ENCODE peak calls at places on chromosomes 16 and 17, in ten cellular contexts. One of them, this sample, is unnamed.

GRCh38 chr17:48927978-48928716 is 16.5 kb downstream of the SNF8 start:
- ATAC-seq in body of pancreas: no peak
- ATAC-seq in heart left ventricle: no peak
- ATAC-seq in K562: peak; percentile 25
- ATAC-seq in upper lobe of left lung: no peak
- ATAC-seq in HCT116: no peak
- ATAC-seq in A549: no peak
- ATAC-seq in GM12878: no peak
- ATAC-seq in HepG2: peak; percentile 2
- ATAC-seq in right lobe of liver: no peak
- ATAC-seq in this sample: no peak

GRCh38 chr16:19479302-19479721 is 42.6 kb downstream of the GDE1 start:
- ATAC-seq in body of pancreas: no peak
- ATAC-seq in heart left ventricle: no peak
- ATAC-seq in K562: no peak
- ATAC-seq in upper lobe of left lung: no peak
- ATAC-seq in HCT116: no peak
- ATAC-seq in A549: no peak
- ATAC-seq in GM12878: no peak
- ATAC-seq in HepG2: peak; percentile 73
- ATAC-seq in right lobe of liver: no peak
- ATAC-seq in this sample: no peak

GRCh38 chr17:689556-690247 is 24.9 kb downstream of the VPS53 start:
- ATAC-seq in body of pancreas: no peak
- ATAC-seq in heart left ventricle: no peak
- ATAC-seq in K562: no peak
- ATAC-seq in upper lobe of left lung: no peak
- ATAC-seq in HCT116: no peak
- ATAC-seq in A549: no peak
- ATAC-seq in GM12878: no peak
- ATAC-seq in HepG2: no peak
- ATAC-seq in right lobe of liver: no peak
- ATAC-seq in this sample: no peak

GRCh38 chr17:20066253-20066652 is 57.1 kb downstream of the SPECC1 start:
- ATAC-seq in body of pancreas: peak; percentile 70
- ATAC-seq in heart left ventricle: no peak
- ATAC-seq in K562: no peak
- ATAC-seq in upper lobe of left lung: no peak
- ATAC-seq in HCT116: no peak
- ATAC-seq in A549: peak; percentile 58
- ATAC-seq in GM12878: no peak
- ATAC-seq in HepG2: no peak
- ATAC-seq in right lobe of liver: no peak
- ATAC-seq in this sample: peak; percentile 67

GRCh38 chr16:64391009-64391663 is 730.7 kb downstream of the CDH11 start:
- ATAC-seq in body of pancreas: no peak
- ATAC-seq in heart left ventricle: no peak
- ATAC-seq in K562: no peak
- ATAC-seq in upper lobe of left lung: no peak
- ATAC-seq in HCT116: no peak
- ATAC-seq in A549: peak; percentile 85
- ATAC-seq in GM12878: no peak
- ATAC-seq in HepG2: peak; percentile 75
- ATAC-seq in right lobe of liver: no peak
- ATAC-seq in this sample: no peak

GRCh38 chr17:72163474-72163873 is 42.7 kb downstream of the SOX9 start:
- ATAC-seq in body of pancreas: no peak
- ATAC-seq in heart left ventricle: no peak
- ATAC-seq in K562: no peak
- ATAC-seq in upper lobe of left lung: no peak
- ATAC-seq in HCT116: no peak
- ATAC-seq in A549: no peak
- ATAC-seq in GM12878: no peak
- ATAC-seq in HepG2: no peak
- ATAC-seq in right lobe of liver: no peak
- ATAC-seq in this sample: no peak

GRCh38 chr17:58577696-58578095 is 63.3 kb upstream of the MTMR4 start:
- ATAC-seq in body of pancreas: no peak
- ATAC-seq in heart left ventricle: no peak
- ATAC-seq in K562: peak; percentile 78
- ATAC-seq in upper lobe of left lung: no peak
- ATAC-seq in HCT116: peak; percentile 87
- ATAC-seq in A549: peak; percentile 68
- ATAC-seq in GM12878: peak; percentile 82
- ATAC-seq in HepG2: peak; percentile 35
- ATAC-seq in right lobe of liver: peak; percentile 57
- ATAC-seq in this sample: no peak

GRCh38 chr17:50627782-50628601 is 6.7 kb upstream of the ABCC3 start:
- ATAC-seq in body of pancreas: peak; percentile 25
- ATAC-seq in heart left ventricle: no peak
- ATAC-seq in K562: no peak
- ATAC-seq in upper lobe of left lung: no peak
- ATAC-seq in HCT116: no peak
- ATAC-seq in A549: peak; percentile 44
- ATAC-seq in GM12878: peak; percentile 5
- ATAC-seq in HepG2: peak; percentile 75
- ATAC-seq in right lobe of liver: peak; percentile 80
- ATAC-seq in this sample: no peak

GRCh38 chr16:50769-51591 is 2.4 kb downstream of the POLR3K start:
- ATAC-seq in body of pancreas: no peak
- ATAC-seq in heart left ventricle: no peak
- ATAC-seq in K562: no peak
- ATAC-seq in upper lobe of left lung: no peak
- ATAC-seq in HCT116: no peak
- ATAC-seq in A549: no peak
- ATAC-seq in GM12878: no peak
- ATAC-seq in HepG2: no peak
- ATAC-seq in right lobe of liver: no peak
- ATAC-seq in this sample: no peak

GRCh38 chr16:56231-56927 is 2.8 kb downstream of the SNRNP25 start:
- ATAC-seq in body of pancreas: no peak
- ATAC-seq in heart left ventricle: no peak
- ATAC-seq in K562: no peak
- ATAC-seq in upper lobe of left lung: no peak
- ATAC-seq in HCT116: no peak
- ATAC-seq in A549: no peak
- ATAC-seq in GM12878: no peak
- ATAC-seq in HepG2: no peak
- ATAC-seq in right lobe of liver: no peak
- ATAC-seq in this sample: no peak

GRCh38 chr16:55571-56136 is 2.0 kb downstream of the SNRNP25 start:
- ATAC-seq in body of pancreas: no peak
- ATAC-seq in heart left ventricle: no peak
- ATAC-seq in K562: no peak
- ATAC-seq in upper lobe of left lung: no peak
- ATAC-seq in HCT116: no peak
- ATAC-seq in A549: no peak
- ATAC-seq in GM12878: no peak
- ATAC-seq in HepG2: no peak
- ATAC-seq in right lobe of liver: no peak
- ATAC-seq in this sample: no peak

GRCh38 chr16:54237-54581 is 581 bp downstream of the SNRNP25 start:
- ATAC-seq in body of pancreas: no peak
- ATAC-seq in heart left ventricle: no peak
- ATAC-seq in K562: no peak
- ATAC-seq in upper lobe of left lung: no peak
- ATAC-seq in HCT116: no peak
- ATAC-seq in A549: no peak
- ATAC-seq in GM12878: no peak
- ATAC-seq in HepG2: no peak
- ATAC-seq in right lobe of liver: no peak
- ATAC-seq in this sample: no peak

DNA sequence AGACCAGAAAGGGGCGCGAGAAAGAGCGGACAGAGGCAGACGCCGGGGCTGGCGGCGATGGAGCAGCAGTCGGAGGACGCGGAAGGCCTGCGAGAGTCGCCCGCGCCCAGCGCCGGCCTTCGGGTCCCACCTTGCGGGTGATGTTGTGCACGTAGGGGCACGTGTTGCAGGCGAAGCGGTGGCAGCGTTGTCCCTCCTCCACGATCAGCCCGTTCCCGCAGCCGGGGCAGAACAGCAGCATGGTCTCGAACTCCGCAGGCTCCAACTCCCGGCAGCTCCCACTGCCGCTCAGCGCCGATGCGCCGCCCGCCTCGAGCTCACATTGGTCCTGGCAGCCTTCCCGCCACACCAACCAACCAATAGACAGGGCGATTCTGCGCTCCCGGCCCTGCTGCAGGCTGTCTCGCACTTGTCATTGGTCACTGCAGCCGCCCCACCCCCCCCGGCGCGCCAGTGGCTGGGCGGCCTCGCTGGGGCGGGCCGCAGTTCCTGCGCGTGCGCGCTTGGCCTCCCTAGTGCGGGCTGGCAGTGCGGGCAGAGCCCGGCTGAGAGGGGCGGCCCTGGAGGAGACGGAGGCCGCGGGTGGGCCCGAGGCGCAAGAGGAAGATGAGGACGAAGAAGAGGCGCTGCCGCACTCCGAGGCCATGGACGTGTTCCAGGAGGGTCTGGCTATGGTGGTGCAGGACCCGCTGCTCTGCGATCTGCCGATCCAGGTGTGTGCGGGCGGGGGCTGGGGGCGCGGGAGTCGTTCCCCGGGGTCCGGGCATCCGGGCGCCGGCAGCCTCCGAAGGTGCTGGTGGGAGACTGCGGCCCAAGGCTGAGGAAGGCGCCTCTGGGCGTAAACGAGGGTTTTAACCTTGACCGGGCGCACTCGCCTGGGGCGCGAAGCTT is at the start of the genes POLR3K and SNRNP25:
- ATAC-seq in body of pancreas: peak; percentile 98
- ATAC-seq in heart left ventricle: peak; percentile 96
- ATAC-seq in K562: peak; percentile 97
- ATAC-seq in upper lobe of left lung: peak; percentile 98
- ATAC-seq in HCT116: peak; percentile 94
- ATAC-seq in A549: peak; percentile 96
- ATAC-seq in GM12878: peak; percentile 98
- ATAC-seq in HepG2: peak; percentile 98
- ATAC-seq in right lobe of liver: peak; percentile 97
- ATAC-seq in this sample: peak; percentile 99
- H3K27ac ChIP-seq in body of pancreas: peak within 1 kb of the TSS; percentile 70
- H3K27ac ChIP-seq in heart left ventricle: peak within 1 kb of the TSS; percentile 65
- H3K27ac ChIP-seq in K562: peak within 1 kb of the TSS; percentile 90
- H3K27ac ChIP-seq in upper lobe of left lung: peak within 1 kb of the TSS; percentile 78
- H3K27ac ChIP-seq in HCT116: peak within 1 kb of the TSS; percentile 84
- H3K27ac ChIP-seq in A549: peak within 1 kb of the TSS; percentile 82
- H3K27ac ChIP-seq in GM12878: peak within 1 kb of the TSS; percentile 87
- H3K27ac ChIP-seq in HepG2: peak within 1 kb of the TSS; percentile 93
- H3K27ac ChIP-seq in right lobe of liver: peak within 1 kb of the TSS; percentile 47
- H3K27ac ChIP-seq in this sample: peak within 1 kb of the TSS; percentile 83

DNA sequence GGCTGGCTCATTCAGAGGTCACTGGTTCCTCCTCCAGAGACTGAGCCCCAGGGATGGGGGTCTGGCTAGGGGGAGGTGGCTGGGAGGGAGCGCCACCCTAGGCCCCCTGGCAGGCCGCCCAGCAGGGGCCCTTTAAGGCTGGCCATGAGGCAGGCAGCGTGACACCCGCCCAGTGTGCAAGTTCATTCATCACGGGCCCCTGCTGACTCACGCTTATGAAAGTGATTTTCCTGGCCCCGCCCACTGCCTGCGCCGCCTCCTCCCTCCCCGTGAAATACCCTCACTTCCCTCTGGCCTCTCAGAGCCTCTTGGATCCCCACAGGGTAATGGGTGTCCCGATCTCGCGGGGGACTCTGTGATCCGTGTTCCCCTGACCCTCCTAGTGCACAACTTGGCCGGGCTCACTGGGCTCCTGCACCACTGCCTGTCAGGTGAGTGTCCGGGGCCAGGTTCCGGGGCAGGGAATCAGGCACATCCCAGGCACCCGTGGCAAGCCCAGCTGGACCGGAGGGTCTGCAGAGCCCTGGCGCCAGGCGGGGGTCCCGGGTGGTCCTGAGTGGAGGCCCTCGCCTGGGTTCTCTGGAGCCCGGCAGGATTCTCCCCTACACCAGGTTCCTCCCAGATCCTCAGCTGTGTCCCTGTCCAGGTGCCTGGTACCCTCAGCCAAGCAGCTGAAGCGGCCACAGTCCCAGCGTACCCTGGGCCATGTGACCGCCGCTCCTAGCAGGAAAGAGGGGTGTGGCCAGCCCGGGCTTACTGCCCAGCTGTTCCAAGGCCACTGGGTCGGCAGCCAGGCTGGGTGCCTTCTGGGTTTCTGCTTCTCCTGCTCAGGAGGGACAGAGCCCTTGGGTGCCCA is at the start of gene OSGIN1:
- ATAC-seq in body of pancreas: peak; percentile 90
- ATAC-seq in heart left ventricle: peak; percentile 93
- ATAC-seq in K562: peak; percentile 91
- ATAC-seq in upper lobe of left lung: peak; percentile 95
- ATAC-seq in HCT116: peak; percentile 82
- ATAC-seq in A549: peak; percentile 76
- ATAC-seq in GM12878: peak; percentile 91
- ATAC-seq in HepG2: peak; percentile 87
- ATAC-seq in right lobe of liver: peak; percentile 88
- ATAC-seq in this sample: peak; percentile 94
- TF ChIP-seq POLR2A in body of pancreas: peak; percentile 95
- TF ChIP-seq POLR2A in heart left ventricle: peak; percentile 48
- TF ChIP-seq POLR2A in K562: peak; percentile 93
- TF ChIP-seq POLR2A in upper lobe of left lung: peak; percentile 96
- TF ChIP-seq POLR2A in HCT116: peak; percentile 82
- TF ChIP-seq POLR2A in A549: peak; percentile 96
- TF ChIP-seq POLR2A in GM12878: peak; percentile 57
- TF ChIP-seq POLR2A in HepG2: peak; percentile 96
- TF ChIP-seq POLR2A in right lobe of liver: peak; percentile 98
- TF ChIP-seq POLR2A in this sample: peak; percentile 85

DNA sequence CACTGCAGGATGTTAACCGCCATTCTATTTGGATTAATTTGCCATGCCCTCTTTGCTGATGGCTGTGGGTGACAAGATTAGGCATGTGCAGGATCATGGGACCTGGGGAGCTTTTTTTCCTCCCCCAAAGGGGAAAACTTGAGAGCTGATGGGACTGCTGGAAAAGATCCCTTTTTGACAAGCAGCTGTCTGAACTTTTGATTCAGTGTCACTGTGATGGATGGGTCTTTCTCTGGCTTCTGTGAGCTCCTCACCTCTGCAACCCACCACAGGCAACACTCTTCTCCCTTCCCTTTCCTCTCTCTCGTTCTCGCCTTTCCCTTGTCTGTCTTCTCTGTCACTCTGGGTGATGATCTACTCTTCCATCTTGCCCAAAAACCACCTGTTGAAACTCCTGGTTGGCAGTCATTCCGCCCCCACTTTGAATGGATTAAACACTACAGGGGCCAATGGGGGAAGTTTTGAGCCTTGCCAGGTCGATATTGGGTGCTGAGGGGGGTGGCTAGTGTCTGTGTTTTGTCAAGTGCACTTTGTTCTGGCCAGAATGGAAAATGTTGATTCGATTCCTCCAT is 3.1 kb upstream of the CANT1 start:
- ATAC-seq in body of pancreas: no peak
- ATAC-seq in heart left ventricle: no peak
- ATAC-seq in K562: no peak
- ATAC-seq in upper lobe of left lung: no peak
- ATAC-seq in HCT116: no peak
- ATAC-seq in A549: no peak
- ATAC-seq in GM12878: no peak
- ATAC-seq in HepG2: no peak
- ATAC-seq in right lobe of liver: no peak
- ATAC-seq in this sample: no peak
- H3K9me3 ChIP-seq in body of pancreas: no peaks in the 10 kb centered on the region
- H3K9me3 ChIP-seq in heart left ventricle: no peaks in the 10 kb centered on the region
- H3K9me3 ChIP-seq in K562: no peaks in the 10 kb centered on the region
- H3K9me3 ChIP-seq in upper lobe of left lung: no peaks in the 10 kb centered on the region
- H3K9me3 ChIP-seq in HCT116: peaks cover 18% of the 10 kb centered on the region
- H3K9me3 ChIP-seq in A549: peaks cover 14% of the 10 kb centered on the region
- H3K9me3 ChIP-seq in GM12878: no peaks in the 10 kb centered on the region
- H3K9me3 ChIP-seq in HepG2: peaks cover 35% of the 10 kb centered on the region
- H3K9me3 ChIP-seq in right lobe of liver: no peaks in the 10 kb centered on the region
- H3K9me3 ChIP-seq in this sample: no peaks in the 10 kb centered on the region

GRCh38 chr16:50038756-50039529 is 13.9 kb downstream of the CNEP1R1 start:
- ATAC-seq in body of pancreas: no peak
- ATAC-seq in heart left ventricle: peak; percentile 61
- ATAC-seq in K562: peak; percentile 81
- ATAC-seq in upper lobe of left lung: peak; percentile 71
- ATAC-seq in HCT116: no peak
- ATAC-seq in A549: no peak
- ATAC-seq in GM12878: peak; percentile 46
- ATAC-seq in HepG2: no peak
- ATAC-seq in right lobe of liver: peak; percentile 73
- ATAC-seq in this sample: peak; percentile 55
- H3K27ac ChIP-seq in body of pancreas: no peak overlapping the region
- H3K27ac ChIP-seq in heart left ventricle: peak overlapping the region; percentile 45
- H3K27ac ChIP-seq in K562: no peak overlapping the region
- H3K27ac ChIP-seq in upper lobe of left lung: peak overlapping the region; percentile 68
- H3K27ac ChIP-seq in HCT116: no peak overlapping the region
- H3K27ac ChIP-seq in A549: no peak overlapping the region
- H3K27ac ChIP-seq in GM12878: no peak overlapping the region
- H3K27ac ChIP-seq in HepG2: no peak overlapping the region
- H3K27ac ChIP-seq in right lobe of liver: peak overlapping the region; percentile 32
- H3K27ac ChIP-seq in this sample: no peak overlapping the region

This sample was measured in gastroesophageal sphincter.